ENCODE peak calls at places on chromosome 10, in six cellular contexts. P is left cardiac atrium, V is HFF-Myc, R is fibroblast of lung, U is kidney glomerular epithelial cell, H is HFFc6. T is an unnamed sample.

GRCh38 chr10:115171392-115171960 is 78.3 kb downstream of the ATRNL1 start:
- DNase-seq in P (no peak), V (no peak), R (peak; percentile 38), U (peak; percentile 26), H (no peak), T (peak; percentile 1)

GRCh38 chr10:91879514-91880170 is 29.6 kb downstream of the FGFBP3 start:
- DNase-seq in P (no peak), V (no peak), R (no peak), U (no peak), H (no peak), T (no peak)

GRCh38 chr10:13984647-13985155 is 346.0 kb downstream of the FRMD4A start:
- DNase-seq in P (no peak), V (peak; percentile 65), R (peak; percentile 79), U (peak; percentile 28), H (peak; percentile 92), T (no peak)

GRCh38 chr10:33355267-33355666 is 20.8 kb upstream of the NRP1 start:
- DNase-seq in P (no peak), V (no peak), R (no peak), U (no peak), H (no peak), T (no peak)

GRCh38 chr10:97127960-97128850 is 57.6 kb downstream of the SLIT1 start:
- DNase-seq in P (no peak), V (no peak), R (no peak), U (no peak), H (no peak), T (no peak)

GRCh38 chr10:12638103-12638502 is 288.8 kb downstream of the CAMK1D start:
- DNase-seq in P (no peak), V (peak; percentile 63), R (peak; percentile 19), U (no peak), H (no peak), T (no peak)

GRCh38 chr10:93058139-93058538 is 2.5 kb upstream of the CYP26C1 start:
- DNase-seq in P (no peak), V (no peak), R (no peak), U (no peak), H (no peak), T (no peak)

GRCh38 chr10:62980697-62981495 is 152.2 kb upstream of the NRBF2 start:
- DNase-seq in P (no peak), V (no peak), R (no peak), U (no peak), H (no peak), T (no peak)

GRCh38 chr10:1766049-1766448 is 28.7 kb upstream of the ADARB2 start:
- DNase-seq in P (no peak), V (no peak), R (no peak), U (no peak), H (no peak), T (no peak)

GRCh38 chr10:68725016-68725415 is 4.0 kb downstream of the CCAR1 start:
- DNase-seq in P (no peak), V (no peak), R (no peak), U (no peak), H (no peak), T (no peak)

GRCh38 chr10:28892818-28893547 is 215.7 kb downstream of the BAMBI start:
- DNase-seq in P (no peak), V (no peak), R (peak; percentile 71), U (peak; percentile 25), H (no peak), T (peak; percentile 26)

GRCh38 chr10:43308986-43309385 is 42.1 kb upstream of the RASGEF1A start:
- DNase-seq in P (peak; percentile 53), V (no peak), R (peak; percentile 8), U (no peak), H (no peak), T (no peak)

GRCh38 chr10:27482984-27483956 is 20.8 kb upstream of the RAB18 start:
- DNase-seq in P (no peak), V (no peak), R (peak; percentile 4), U (no peak), H (peak; percentile 46), T (no peak)

GRCh38 chr10:71597821-71598498 is 121.6 kb downstream of the C10orf105 start:
- DNase-seq in P (peak; percentile 67), V (no peak), R (peak; percentile 45), U (no peak), H (no peak), T (no peak)

GRCh38 chr10:58932126-58932525 is 244.3 kb upstream of the PHYHIPL start:
- DNase-seq in P (no peak), V (no peak), R (no peak), U (no peak), H (no peak), T (peak; percentile 49)

GRCh38 chr10:62545667-62546066 is 171.5 kb downstream of the ZNF365 start:
- DNase-seq in P (peak; percentile 28), V (no peak), R (peak; percentile 48), U (no peak), H (peak; percentile 24), T (no peak)

GRCh38 chr10:110206988-110207804 is at the start of gene MXI1:
- DNase-seq in P (peak; percentile 81), V (peak; percentile 61), R (peak; percentile 82), U (peak; percentile 84), H (peak; percentile 78), T (peak; percentile 57)

GRCh38 chr10:117262296-117263293 is 21.7 kb downstream of the SLC18A2 start:
- DNase-seq in P (no peak), V (no peak), R (no peak), U (no peak), H (no peak), T (no peak)

GRCh38 chr10:5125315-5126044 is 31.3 kb downstream of the AKR1C3 start:
- DNase-seq in P (no peak), V (no peak), R (no peak), U (no peak), H (no peak), T (no peak)

GRCh38 chr10:112805701-112806100 is 144.3 kb upstream of the TCF7L2 start:
- DNase-seq in P (no peak), V (no peak), R (no peak), U (no peak), H (no peak), T (no peak)

GRCh38 chr10:30027057-30028005 is 32.1 kb downstream of the JCAD start:
- DNase-seq in P (peak; percentile 72), V (no peak), R (no peak), U (no peak), H (no peak), T (no peak)

GRCh38 chr10:24708081-24708480 is 15.6 kb downstream of the ARHGAP21 start:
- DNase-seq in P (no peak), V (no peak), R (peak; percentile 38), U (no peak), H (no peak), T (no peak)